ENCODE peak calls at places on chromosomes 6 and 20, in seven cellular contexts. R, C, N, J, A, W and Z are unnamed samples.

GRCh38 chr6:7106215-7106751 is 1.5 kb upstream of the RREB1 start:
- DNase-seq in R (no peak), C (no peak), N (peak), J (no peak), A (peak), W (peak), Z (no peak)

GRCh38 chr6:28587746-28588075 is 62.0 kb downstream of the GPX5 start:
- DNase-seq in R (peak), C (no peak), N (peak), J (no peak), A (no peak), W (no peak), Z (no peak)

GRCh38 chr6:6972456-6972855 is 135.3 kb upstream of the RREB1 start:
- DNase-seq in R (peak), C (no peak), N (peak), J (no peak), A (peak), W (peak), Z (peak)

GRCh38 chr6:71248306-71248705 is 40.3 kb upstream of the OGFRL1 start:
- DNase-seq in R (peak), C (no peak), N (peak), J (no peak), A (peak), W (no peak), Z (peak)

GRCh38 chr6:13733178-13733851 is 21.7 kb upstream of the RANBP9 start:
- DNase-seq in R (peak), C (peak), N (peak), J (peak), A (peak), W (peak), Z (peak)

GRCh38 chr6:85484941-85485340 is 35.1 kb downstream of the NT5E start:
- DNase-seq in R (no peak), C (no peak), N (no peak), J (no peak), A (peak), W (no peak), Z (no peak)

GRCh38 chr20:62587757-62588402 is 54.4 kb upstream of the SLCO4A1 start:
- DNase-seq in R (peak), C (no peak), N (no peak), J (peak), A (no peak), W (no peak), Z (peak)

GRCh38 chr6:155549028-155549798 is 93.6 kb upstream of the NOX3 start:
- DNase-seq in R (no peak), C (no peak), N (no peak), J (no peak), A (no peak), W (no peak), Z (no peak)

GRCh38 chr6:160882741-160883340 is 108.7 kb upstream of the MAP3K4 start:
- DNase-seq in R (peak), C (no peak), N (no peak), J (no peak), A (peak), W (no peak), Z (no peak)

GRCh38 chr6:374956-375355 is 16.6 kb upstream of the IRF4 start:
- DNase-seq in R (no peak), C (no peak), N (no peak), J (no peak), A (no peak), W (no peak), Z (no peak)

GRCh38 chr6:44652551-44652950 is 265.0 kb downstream of the CDC5L start:
- DNase-seq in R (peak), C (no peak), N (peak), J (no peak), A (no peak), W (no peak), Z (no peak)

GRCh38 chr6:7505196-7505699 is 36.2 kb upstream of the DSP start:
- DNase-seq in R (peak), C (peak), N (peak), J (peak), A (peak), W (peak), Z (peak)

GRCh38 chr6:111096246-111096645 is 8.9 kb downstream of the SLC16A10 start:
- DNase-seq in R (no peak), C (peak), N (no peak), J (no peak), A (no peak), W (peak), Z (peak)

GRCh38 chr6:44049989-44050871 is 77.0 kb downstream of the MRPL14 start:
- DNase-seq in R (peak), C (no peak), N (peak), J (peak), A (peak), W (no peak), Z (peak)

GRCh38 chr6:135522975-135523692 is 25.6 kb upstream of the AHI1 start:
- DNase-seq in R (no peak), C (no peak), N (peak), J (no peak), A (peak), W (peak), Z (peak)

GRCh38 chr6:47335456-47335855 is 25.8 kb upstream of the TNFRSF21 start:
- DNase-seq in R (no peak), C (no peak), N (no peak), J (no peak), A (no peak), W (no peak), Z (no peak)

GRCh38 chr6:116100419-116101297 is at the start of gene NT5DC1:
- DNase-seq in R (peak), C (peak), N (peak), J (peak), A (peak), W (peak), Z (peak)

GRCh38 chr6:116102856-116103255 is 2.2 kb downstream of the NT5DC1 start:
- DNase-seq in R (no peak), C (no peak), N (no peak), J (no peak), A (no peak), W (no peak), Z (no peak)

GRCh38 chr6:116099036-116099435 is 1.6 kb upstream of the NT5DC1 start:
- DNase-seq in R (no peak), C (no peak), N (no peak), J (no peak), A (no peak), W (no peak), Z (no peak)

GRCh38 chr6:116101298-116101718 is 655 bp downstream of the NT5DC1 start:
- DNase-seq in R (no peak), C (peak), N (no peak), J (no peak), A (no peak), W (no peak), Z (no peak)

DNA sequence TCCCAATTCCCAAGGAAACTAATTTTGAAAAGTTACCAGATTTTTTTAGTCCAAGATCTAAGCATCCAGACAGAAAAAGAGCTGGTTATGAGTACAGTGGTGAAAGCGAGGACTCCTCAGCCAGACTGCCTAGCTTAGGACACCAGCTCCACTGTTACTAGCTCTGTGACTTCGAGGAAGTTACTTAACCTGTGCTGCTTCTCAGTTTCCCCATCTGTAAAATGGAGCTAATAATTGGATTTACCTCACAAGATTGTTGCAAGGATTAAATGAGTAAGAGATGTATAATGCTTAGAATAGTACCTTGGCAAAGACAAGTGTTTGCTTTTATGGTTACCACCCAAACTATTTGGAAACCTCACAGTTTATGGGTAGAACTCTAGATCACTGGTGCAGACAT is 1.1 kb downstream of the NT5DC1 start:
- DNase-seq in R (no peak), C (no peak), N (no peak), J (no peak), A (no peak), W (no peak), Z (no peak)
- H3K27ac ChIP-seq in R (no peak), C (no peak), N (no peak), J (peak), A (no peak), W (no peak), Z (no peak)

GRCh38 chr20:36493013-36493800 is 48.1 kb upstream of the MYL9 start:
- DNase-seq in R (no peak), C (peak), N (no peak), J (no peak), A (no peak), W (no peak), Z (peak)
- H3K27ac ChIP-seq in R (peak), C (no peak), N (peak), J (peak), A (peak), W (no peak), Z (no peak)

DNA sequence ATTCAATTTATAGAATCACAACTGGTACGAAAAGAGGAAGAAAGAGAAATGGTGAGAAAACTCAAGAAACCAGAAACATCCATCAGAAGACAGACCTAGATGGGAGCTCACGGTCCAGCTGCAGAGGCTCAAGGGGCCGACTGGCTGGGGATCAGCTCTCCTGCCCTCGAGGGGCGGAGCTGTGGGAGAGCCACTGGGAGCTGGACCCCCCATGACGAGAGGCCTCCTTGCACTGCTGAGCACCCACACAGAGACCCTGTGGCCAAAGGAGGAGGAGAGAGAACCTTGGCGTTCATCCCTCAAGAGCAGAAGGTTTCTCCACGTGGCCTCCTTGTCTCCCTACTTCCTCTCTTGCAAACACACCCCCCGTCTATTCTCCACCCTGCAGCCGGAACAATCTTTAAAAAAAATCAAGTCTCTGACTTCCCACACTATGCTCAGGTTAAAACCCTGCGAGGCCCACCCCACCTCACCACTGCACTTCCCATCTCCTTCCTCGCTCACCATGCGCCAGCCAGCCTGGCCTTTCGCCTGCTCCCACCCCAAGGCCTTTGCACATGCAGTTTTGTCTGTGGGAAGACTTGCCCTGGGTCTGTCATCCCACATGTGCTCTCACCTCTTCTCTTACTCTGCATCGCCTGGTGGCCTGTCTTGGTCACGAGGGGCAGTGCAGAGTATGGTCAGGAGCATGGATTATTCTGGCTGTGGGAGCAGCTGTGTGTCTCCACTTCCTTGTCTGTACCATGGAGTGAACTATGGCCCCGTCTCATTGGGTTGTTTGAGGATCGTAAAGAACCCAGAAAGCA is 33.1 kb downstream of the PMEPA1 start:
- DNase-seq in R (no peak), C (peak), N (no peak), J (no peak), A (no peak), W (peak), Z (no peak)
- H3K27ac ChIP-seq in R (no peak), C (peak), N (no peak), J (no peak), A (no peak), W (no peak), Z (no peak)

GRCh38 chr20:44958276-44958675 is 1.9 kb downstream of the TOMM34 start:
- DNase-seq in R (no peak), C (no peak), N (no peak), J (no peak), A (no peak), W (no peak), Z (no peak)

GRCh38 chr20:44961868-44962267 is 1.7 kb upstream of the TOMM34 start:
- DNase-seq in R (peak), C (no peak), N (peak), J (no peak), A (no peak), W (no peak), Z (peak)

GRCh38 chr20:44961024-44961866 is 1.0 kb upstream of the TOMM34 start:
- DNase-seq in R (no peak), C (no peak), N (peak), J (no peak), A (no peak), W (no peak), Z (peak)

GRCh38 chr20:44959082-44959895 is 908 bp downstream of the TOMM34 start:
- DNase-seq in R (peak), C (no peak), N (peak), J (peak), A (peak), W (no peak), Z (peak)

DNA sequence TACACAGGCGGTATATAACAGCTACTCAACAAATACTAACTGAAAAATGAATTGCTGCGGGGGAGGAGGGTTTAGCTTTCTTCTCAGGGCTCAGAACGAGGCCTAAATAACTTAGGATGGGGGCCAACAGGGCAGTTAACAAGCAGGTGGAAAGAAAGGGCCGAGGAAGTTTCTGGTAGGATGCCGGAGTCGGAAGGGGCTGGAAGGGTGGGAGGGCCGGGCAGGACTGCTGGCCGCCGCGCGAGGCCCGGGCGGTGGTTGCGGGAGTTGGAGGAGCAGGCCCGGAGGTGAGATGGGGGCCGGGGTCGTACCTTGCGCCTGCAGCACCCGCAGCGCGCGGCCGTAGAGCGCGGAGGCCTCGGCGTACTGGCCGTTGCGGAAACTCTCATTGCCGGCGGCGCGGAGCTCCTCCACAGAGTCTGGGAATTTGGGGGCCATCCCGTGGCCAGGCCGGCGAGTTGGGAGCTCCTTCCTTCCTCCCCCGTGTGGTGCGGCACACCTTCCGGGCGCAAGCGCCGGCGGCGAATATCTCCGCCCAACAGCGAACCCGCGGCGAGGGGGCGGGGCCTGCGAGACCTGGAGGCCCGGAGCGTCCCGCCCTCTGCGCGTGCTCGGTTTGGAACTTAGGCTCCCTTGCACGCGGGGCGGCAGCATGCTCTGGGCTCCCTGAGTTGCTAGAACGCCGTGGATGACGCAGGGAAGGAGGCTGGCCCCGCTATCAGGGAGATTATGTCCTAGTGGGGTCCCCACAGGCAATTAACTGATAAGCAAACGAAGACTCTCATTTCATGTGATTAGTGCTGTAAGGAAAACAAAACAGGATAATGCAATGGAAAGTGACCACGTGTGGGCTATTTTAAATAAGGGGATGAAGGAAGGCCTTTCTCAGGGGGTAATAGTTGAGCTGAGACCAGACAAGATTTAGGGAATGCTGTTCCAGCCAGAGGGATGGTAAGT is at the start of gene TOMM34:
- DNase-seq in R (peak), C (peak), N (peak), J (peak), A (peak), W (peak), Z (peak)
- H3K27ac ChIP-seq in R (peak), C (peak), N (peak), J (peak), A (peak), W (peak), Z (peak)

DNA sequence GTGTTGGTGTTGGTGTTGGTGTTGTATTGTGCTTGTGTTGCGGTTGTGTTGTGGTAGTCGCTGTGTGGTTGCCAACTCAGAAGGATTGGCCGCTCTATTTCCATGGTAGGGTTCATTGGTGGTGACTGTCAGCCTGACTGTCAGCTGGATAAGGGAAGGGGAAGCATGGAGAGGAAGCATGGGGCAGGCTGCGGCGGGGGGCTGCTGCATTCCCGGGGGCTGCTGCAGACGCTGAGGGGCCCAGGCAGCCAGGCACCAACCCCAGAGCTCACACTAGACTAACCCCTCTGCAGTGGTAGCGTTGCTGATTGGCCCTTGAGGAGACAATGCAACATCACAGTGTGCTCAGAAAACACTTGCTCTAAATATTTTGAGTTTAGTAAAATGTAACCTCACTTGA is 199.2 kb downstream of the SMOC2 start:
- DNase-seq in R (no peak), C (no peak), N (no peak), J (no peak), A (no peak), W (no peak), Z (no peak)
- H3K27ac ChIP-seq in R (no peak), C (no peak), N (no peak), J (no peak), A (no peak), W (no peak), Z (no peak)

GRCh38 chr6:52361945-52362442 is at the start of gene PAQR8:
- DNase-seq in R (peak), C (peak), N (peak), J (peak), A (no peak), W (peak), Z (peak)
- H3K27ac ChIP-seq in R (peak), C (peak), N (peak), J (peak), A (peak), W (peak), Z (no peak)

DNA sequence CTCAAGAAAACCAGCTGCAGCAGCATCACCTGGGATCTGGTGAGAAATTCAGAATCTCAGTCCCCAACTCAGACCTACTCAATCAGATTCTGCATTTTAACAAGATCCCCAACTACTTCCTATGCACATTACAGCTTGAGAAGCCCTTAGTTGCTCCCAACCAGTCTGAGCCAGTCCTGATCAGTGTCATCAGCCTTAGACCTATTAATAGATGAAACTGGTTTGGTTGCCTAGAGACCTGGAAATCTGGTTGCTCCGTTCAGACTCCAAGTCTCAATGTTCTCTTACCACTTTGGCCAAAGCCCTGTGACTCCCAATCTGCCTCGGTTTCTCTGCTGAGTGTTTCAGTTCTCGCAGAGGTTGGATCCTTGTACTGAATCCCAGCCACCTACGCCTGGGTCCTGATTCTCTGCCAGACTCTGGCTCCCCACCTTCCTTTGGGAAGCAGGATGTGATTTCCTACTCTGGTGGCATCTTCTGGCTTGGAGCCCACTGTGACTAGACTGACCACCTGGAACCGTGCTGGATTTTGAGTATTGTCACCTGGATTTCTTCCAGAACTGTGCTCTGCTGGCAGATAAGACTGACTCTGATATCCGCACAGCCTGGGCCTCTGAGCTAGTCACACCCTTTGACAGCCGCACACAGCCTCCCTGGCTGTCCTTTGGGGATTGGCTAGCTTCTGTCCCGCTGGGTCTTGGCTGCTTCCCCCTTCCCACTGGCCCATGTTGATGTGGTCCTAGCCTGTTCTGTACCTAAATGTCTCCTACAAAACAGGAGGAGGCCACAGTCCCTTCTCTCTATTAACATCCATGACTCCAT is 20.3 kb upstream of the ATXN1 start:
- DNase-seq in R (no peak), C (no peak), N (peak), J (peak), A (no peak), W (no peak), Z (peak)
- H3K27ac ChIP-seq in R (no peak), C (no peak), N (no peak), J (peak), A (no peak), W (no peak), Z (no peak)

DNA sequence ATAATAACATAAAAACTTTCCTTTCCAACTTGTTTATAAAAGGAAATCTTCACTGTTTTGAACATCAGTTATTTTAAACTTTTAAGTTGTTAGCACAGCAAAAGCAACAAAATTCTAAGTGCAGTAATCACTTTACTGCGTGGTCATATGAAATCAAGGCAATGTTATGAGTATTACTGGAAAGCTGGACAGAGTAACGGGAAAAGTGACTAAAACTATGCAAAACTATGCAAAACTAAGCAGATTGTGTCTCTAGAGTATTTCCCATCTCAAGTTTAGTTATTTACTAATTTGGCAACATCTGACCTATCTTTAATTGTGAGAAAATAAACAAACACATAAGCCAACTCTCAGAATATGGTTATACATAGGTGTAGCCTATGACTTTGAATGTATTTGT is 10.9 kb upstream of the ANKEF1 start:
- DNase-seq in R (no peak), C (no peak), N (no peak), J (no peak), A (no peak), W (no peak), Z (no peak)
- H3K27ac ChIP-seq in R (no peak), C (no peak), N (no peak), J (no peak), A (no peak), W (no peak), Z (no peak)